ENCODE peak calls at places on chromosomes 6 and 20, in six cellular contexts. One of them, this sample, is unnamed.

GRCh38 chr6:161370882-161371281 is 97.0 kb upstream of the AGPAT4 start:
- DNase-seq in mesenchymal stem cell: peak; percentile 69
- DNase-seq in IMR-90: peak; percentile 71
- DNase-seq in H9: peak; percentile 88
- DNase-seq in mesendoderm: peak; percentile 87
- DNase-seq in H1: peak; percentile 41
- DNase-seq in this sample: peak; percentile 66

GRCh38 chr6:40582892-40583291 is 4.3 kb downstream of the LRFN2 start:
- DNase-seq in mesenchymal stem cell: no peak
- DNase-seq in IMR-90: no peak
- DNase-seq in H9: no peak
- DNase-seq in mesendoderm: peak; percentile 20
- DNase-seq in H1: no peak
- DNase-seq in this sample: no peak

GRCh38 chr20:61134286-61135035 is 117.6 kb upstream of the CDH4 start:
- DNase-seq in mesenchymal stem cell: no peak
- DNase-seq in IMR-90: no peak
- DNase-seq in H9: no peak
- DNase-seq in mesendoderm: no peak
- DNase-seq in H1: no peak
- DNase-seq in this sample: no peak

GRCh38 chr20:31707994-31708744 is 14.5 kb downstream of the BCL2L1 start:
- DNase-seq in mesenchymal stem cell: no peak
- DNase-seq in IMR-90: no peak
- DNase-seq in H9: peak; percentile 58
- DNase-seq in mesendoderm: no peak
- DNase-seq in H1: no peak
- DNase-seq in this sample: no peak

GRCh38 chr20:23296841-23297701 is 53.5 kb upstream of the NXT1 start:
- DNase-seq in mesenchymal stem cell: peak; percentile 69
- DNase-seq in IMR-90: no peak
- DNase-seq in H9: no peak
- DNase-seq in mesendoderm: peak; percentile 26
- DNase-seq in H1: no peak
- DNase-seq in this sample: peak; percentile 38

GRCh38 chr6:14270925-14271791 is 153.6 kb downstream of the CD83 start:
- DNase-seq in mesenchymal stem cell: no peak
- DNase-seq in IMR-90: peak; percentile 74
- DNase-seq in H9: no peak
- DNase-seq in mesendoderm: no peak
- DNase-seq in H1: no peak
- DNase-seq in this sample: no peak

GRCh38 chr6:130359736-130360135 is 6.1 kb upstream of the TMEM200A start:
- DNase-seq in mesenchymal stem cell: no peak
- DNase-seq in IMR-90: no peak
- DNase-seq in H9: no peak
- DNase-seq in mesendoderm: no peak
- DNase-seq in H1: no peak
- DNase-seq in this sample: no peak

GRCh38 chr6:90463359-90463758 is 123.5 kb downstream of the MAP3K7 start:
- DNase-seq in mesenchymal stem cell: no peak
- DNase-seq in IMR-90: no peak
- DNase-seq in H9: no peak
- DNase-seq in mesendoderm: no peak
- DNase-seq in H1: no peak
- DNase-seq in this sample: no peak

GRCh38 chr6:1789092-1789491 is 179.4 kb downstream of the FOXC1 start:
- DNase-seq in mesenchymal stem cell: no peak
- DNase-seq in IMR-90: peak; percentile 65
- DNase-seq in H9: no peak
- DNase-seq in mesendoderm: no peak
- DNase-seq in H1: no peak
- DNase-seq in this sample: no peak

GRCh38 chr6:10138917-10139316 is 276.0 kb downstream of the TFAP2A start:
- DNase-seq in mesenchymal stem cell: peak; percentile 2
- DNase-seq in IMR-90: peak; percentile 21
- DNase-seq in H9: no peak
- DNase-seq in mesendoderm: no peak
- DNase-seq in H1: no peak
- DNase-seq in this sample: no peak

GRCh38 chr20:61117725-61118124 is 134.3 kb upstream of the CDH4 start:
- DNase-seq in mesenchymal stem cell: peak; percentile 74
- DNase-seq in IMR-90: peak; percentile 80
- DNase-seq in H9: no peak
- DNase-seq in mesendoderm: no peak
- DNase-seq in H1: no peak
- DNase-seq in this sample: no peak

GRCh38 chr6:33892581-33893346 is 89.0 kb upstream of the MLN start:
- DNase-seq in mesenchymal stem cell: no peak
- DNase-seq in IMR-90: no peak
- DNase-seq in H9: no peak
- DNase-seq in mesendoderm: no peak
- DNase-seq in H1: no peak
- DNase-seq in this sample: no peak

GRCh38 chr20:57682184-57683038 is 27.4 kb downstream of the PMEPA1 start:
- DNase-seq in mesenchymal stem cell: no peak
- DNase-seq in IMR-90: no peak
- DNase-seq in H9: no peak
- DNase-seq in mesendoderm: no peak
- DNase-seq in H1: no peak
- DNase-seq in this sample: no peak

GRCh38 chr20:6034134-6034969 is 19.5 kb downstream of the LRRN4 start:
- DNase-seq in mesenchymal stem cell: peak; percentile 54
- DNase-seq in IMR-90: no peak
- DNase-seq in H9: no peak
- DNase-seq in mesendoderm: no peak
- DNase-seq in H1: no peak
- DNase-seq in this sample: no peak

GRCh38 chr6:12576389-12576788 is 140.2 kb upstream of the PHACTR1 start:
- DNase-seq in mesenchymal stem cell: no peak
- DNase-seq in IMR-90: peak; percentile 58
- DNase-seq in H9: no peak
- DNase-seq in mesendoderm: no peak
- DNase-seq in H1: no peak
- DNase-seq in this sample: no peak

GRCh38 chr6:34151321-34152041 is 5.6 kb upstream of the GRM4 start:
- DNase-seq in mesenchymal stem cell: no peak
- DNase-seq in IMR-90: no peak
- DNase-seq in H9: peak; percentile 83
- DNase-seq in mesendoderm: peak; percentile 71
- DNase-seq in H1: no peak
- DNase-seq in this sample: no peak

GRCh38 chr6:144435602-144436426 is 150.7 kb downstream of the UTRN start:
- DNase-seq in mesenchymal stem cell: no peak
- DNase-seq in IMR-90: no peak
- DNase-seq in H9: no peak
- DNase-seq in mesendoderm: no peak
- DNase-seq in H1: no peak
- DNase-seq in this sample: no peak

GRCh38 chr20:62825288-62825993 is 8.6 kb downstream of the COL9A3 start:
- DNase-seq in mesenchymal stem cell: no peak
- DNase-seq in IMR-90: no peak
- DNase-seq in H9: no peak
- DNase-seq in mesendoderm: no peak
- DNase-seq in H1: no peak
- DNase-seq in this sample: no peak

GRCh38 chr6:116682334-116682712 is 1.3 kb downstream of the KPNA5 start:
- DNase-seq in mesenchymal stem cell: peak; percentile 70
- DNase-seq in IMR-90: peak; percentile 55
- DNase-seq in H9: no peak
- DNase-seq in mesendoderm: peak; percentile 8
- DNase-seq in H1: no peak
- DNase-seq in this sample: no peak

GRCh38 chr6:2734517-2735076 is 16.1 kb downstream of the MYLK4 start:
- DNase-seq in mesenchymal stem cell: no peak
- DNase-seq in IMR-90: peak; percentile 58
- DNase-seq in H9: peak; percentile 65
- DNase-seq in mesendoderm: peak; percentile 86
- DNase-seq in H1: no peak
- DNase-seq in this sample: no peak

GRCh38 chr6:34056301-34056700 is 89.6 kb downstream of the GRM4 start:
- DNase-seq in mesenchymal stem cell: no peak
- DNase-seq in IMR-90: peak; percentile 35
- DNase-seq in H9: peak; percentile 96
- DNase-seq in mesendoderm: peak; percentile 85
- DNase-seq in H1: peak; percentile 54
- DNase-seq in this sample: peak; percentile 60

GRCh38 chr6:112781236-112781635 is 434.1 kb downstream of the RFPL4B start:
- DNase-seq in mesenchymal stem cell: peak; percentile 55
- DNase-seq in IMR-90: peak; percentile 10
- DNase-seq in H9: no peak
- DNase-seq in mesendoderm: peak; percentile 21
- DNase-seq in H1: no peak
- DNase-seq in this sample: no peak

DNA sequence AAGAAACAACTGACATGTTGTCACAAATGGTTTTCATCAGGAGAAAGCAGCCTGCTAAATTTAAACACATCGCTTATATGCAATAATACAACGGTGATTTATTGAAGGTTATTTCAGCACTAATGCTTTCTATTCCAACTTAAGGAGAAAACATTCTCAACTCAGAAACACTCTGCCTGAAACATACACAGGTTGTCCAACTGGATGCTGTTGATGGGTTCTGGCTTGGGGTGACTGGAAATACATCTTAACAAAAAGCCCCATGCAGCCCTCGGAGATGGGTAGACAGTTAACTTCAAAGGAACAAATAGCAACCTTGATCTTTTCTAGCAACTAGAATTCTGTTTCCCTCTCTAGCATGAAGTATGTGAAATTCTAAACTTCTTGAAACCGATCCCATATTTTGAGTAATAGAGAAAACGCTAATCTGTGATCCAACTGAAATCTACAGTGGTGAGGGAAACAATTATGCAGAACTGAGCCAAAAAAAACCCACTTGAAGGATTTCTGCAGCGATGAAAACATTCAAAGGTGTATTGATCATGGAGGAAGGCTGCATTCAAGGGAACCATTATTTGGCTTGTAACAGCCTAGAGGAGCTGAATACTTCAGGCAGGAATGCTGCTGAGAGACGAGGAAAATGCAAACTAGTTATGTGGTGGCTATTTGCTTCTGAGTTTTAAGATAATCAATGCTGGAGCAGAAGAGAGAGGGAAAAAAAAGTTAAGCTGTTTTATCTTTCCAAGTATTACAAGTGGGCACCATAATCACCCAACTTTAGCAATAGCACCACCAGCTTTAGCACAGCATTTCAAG is 6.9 kb downstream of the ZMYND8 start:
- DNase-seq in mesenchymal stem cell: no peak
- DNase-seq in IMR-90: peak; percentile 51
- DNase-seq in H9: no peak
- DNase-seq in mesendoderm: peak; percentile 65
- DNase-seq in H1: no peak
- DNase-seq in this sample: no peak
- H2BK15ac ChIP-seq in mesenchymal stem cell: no peak overlapping the region
- H2BK15ac ChIP-seq in IMR-90: peak overlapping the region; percentile 79
- H2BK15ac ChIP-seq in H9: no peak overlapping the region
- H2BK15ac ChIP-seq in mesendoderm: peak overlapping the region; percentile 79
- H2BK15ac ChIP-seq in H1: no peak overlapping the region
- H2BK15ac ChIP-seq in this sample: no peak overlapping the region

DNA sequence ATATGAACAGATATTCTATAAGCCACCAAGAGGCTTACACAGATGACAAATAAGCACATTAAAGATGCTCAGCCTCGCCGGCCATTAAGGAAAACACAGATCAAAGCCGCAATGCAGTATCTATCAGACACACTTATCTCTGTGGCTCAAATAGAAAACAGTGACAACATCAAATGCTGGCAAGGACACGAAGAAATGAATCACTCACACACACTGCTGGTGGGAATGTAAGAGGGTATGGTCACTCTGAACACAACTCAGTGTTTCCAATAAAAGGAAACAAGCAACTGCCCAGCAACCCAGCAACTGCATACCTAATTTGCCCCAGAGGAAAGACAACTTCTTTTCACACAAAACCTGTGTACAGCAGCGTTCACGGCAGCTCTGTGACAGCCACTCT is 155.9 kb downstream of the WDR27 start:
- DNase-seq in mesenchymal stem cell: no peak
- DNase-seq in IMR-90: peak; percentile 62
- DNase-seq in H9: no peak
- DNase-seq in mesendoderm: no peak
- DNase-seq in H1: no peak
- DNase-seq in this sample: no peak
- H3K4me1 ChIP-seq in mesenchymal stem cell: no peaks in the 10 kb centered on the region
- H3K4me1 ChIP-seq in IMR-90: peaks cover 2% of the 10 kb centered on the region
- H3K4me1 ChIP-seq in H9: no peaks in the 10 kb centered on the region
- H3K4me1 ChIP-seq in mesendoderm: no peaks in the 10 kb centered on the region
- H3K4me1 ChIP-seq in H1: no peaks in the 10 kb centered on the region
- H3K4me1 ChIP-seq in this sample: no peaks in the 10 kb centered on the region

GRCh38 chr20:4136967-4137334 is 121.6 kb upstream of the RNF24 start:
- DNase-seq in mesenchymal stem cell: no peak
- DNase-seq in IMR-90: no peak
- DNase-seq in H9: no peak
- DNase-seq in mesendoderm: no peak
- DNase-seq in H1: no peak
- DNase-seq in this sample: no peak
- H2BK15ac ChIP-seq in mesenchymal stem cell: peak overlapping the region; percentile 84
- H2BK15ac ChIP-seq in IMR-90: peak overlapping the region; percentile 91
- H2BK15ac ChIP-seq in H9: no peak overlapping the region
- H2BK15ac ChIP-seq in mesendoderm: no peak overlapping the region
- H2BK15ac ChIP-seq in H1: no peak overlapping the region
- H2BK15ac ChIP-seq in this sample: peak overlapping the region; percentile 13

GRCh38 chr6:134707342-134707982 is 242.4 kb downstream of the ALDH8A1 start:
- DNase-seq in mesenchymal stem cell: peak; percentile 90
- DNase-seq in IMR-90: peak; percentile 66
- DNase-seq in H9: peak; percentile 35
- DNase-seq in mesendoderm: peak; percentile 97
- DNase-seq in H1: no peak
- DNase-seq in this sample: peak; percentile 36
- H3K4me1 ChIP-seq in mesenchymal stem cell: peaks cover 3% of the 10 kb centered on the region
- H3K4me1 ChIP-seq in IMR-90: peaks cover 12% of the 10 kb centered on the region
- H3K4me1 ChIP-seq in H9: no peaks in the 10 kb centered on the region
- H3K4me1 ChIP-seq in mesendoderm: peaks cover 5% of the 10 kb centered on the region
- H3K4me1 ChIP-seq in H1: no peaks in the 10 kb centered on the region
- H3K4me1 ChIP-seq in this sample: no peaks in the 10 kb centered on the region

DNA sequence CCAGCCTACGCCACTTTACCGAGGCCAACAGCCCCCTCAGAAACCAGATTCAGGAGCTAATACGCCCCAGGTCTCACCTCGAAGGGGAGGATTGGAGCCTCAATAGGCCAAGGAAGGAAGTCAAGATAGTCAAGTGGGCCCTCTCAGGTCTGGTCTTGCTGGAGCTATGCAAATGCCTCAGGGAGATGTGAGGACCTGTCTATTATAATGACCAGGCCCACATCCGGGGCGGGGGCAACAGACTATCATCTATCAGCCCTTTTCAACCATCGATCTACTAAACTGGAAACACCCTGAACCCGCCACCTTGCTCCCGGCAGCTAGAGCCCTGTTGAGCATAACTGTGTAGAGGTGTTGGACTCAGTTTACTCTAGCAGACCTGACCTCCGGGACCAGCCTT is 12.7 kb upstream of the GSTA3 start:
- DNase-seq in mesenchymal stem cell: no peak
- DNase-seq in IMR-90: no peak
- DNase-seq in H9: no peak
- DNase-seq in mesendoderm: no peak
- DNase-seq in H1: no peak
- DNase-seq in this sample: no peak
- H2BK15ac ChIP-seq in mesenchymal stem cell: peak overlapping the region; percentile 52
- H2BK15ac ChIP-seq in IMR-90: no peak overlapping the region
- H2BK15ac ChIP-seq in H9: no peak overlapping the region
- H2BK15ac ChIP-seq in mesendoderm: no peak overlapping the region
- H2BK15ac ChIP-seq in H1: peak overlapping the region; percentile 92
- H2BK15ac ChIP-seq in this sample: no peak overlapping the region

This sample was measured in neuronal stem cell.